ENCODE peak calls at places on chromosomes 2 and 18, in four cellular contexts. K, H, P and I are unnamed samples.

GRCh38 chr2:28089486-28089885 is 199.0 kb downstream of the BABAM2 start:
- DNase-seq in K (no peak), H (no peak), P (no peak), I (no peak)

GRCh38 chr18:67862069-67862468 is 345.5 kb upstream of the DSEL start:
- DNase-seq in K (peak; percentile 38), H (no peak), P (no peak), I (peak; percentile 55)

GRCh38 chr18:76394780-76395476 is 100.1 kb downstream of the ZNF516 start:
- DNase-seq in K (peak; percentile 76), H (no peak), P (no peak), I (peak; percentile 60)

GRCh38 chr2:3745901-3746300 is 42.5 kb downstream of the DCDC2C start:
- DNase-seq in K (no peak), H (no peak), P (no peak), I (no peak)

GRCh38 chr2:97716695-97717617 is 3.6 kb downstream of the ZAP70 start:
- DNase-seq in K (no peak), H (no peak), P (no peak), I (no peak)

GRCh38 chr2:159153063-159153462 is 133.4 kb downstream of the WDSUB1 start:
- DNase-seq in K (no peak), H (no peak), P (no peak), I (no peak)

GRCh38 chr2:142531375-142531774 is 346.1 kb upstream of the KYNU start:
- DNase-seq in K (no peak), H (no peak), P (peak; percentile 85), I (no peak)

GRCh38 chr18:11689972-11690570 is 1.0 kb downstream of the GNAL start:
- DNase-seq in K (peak; percentile 2), H (no peak), P (peak; percentile 12), I (no peak)

GRCh38 chr2:201827621-201828020 is 21.3 kb downstream of the CDK15 start:
- DNase-seq in K (peak; percentile 75), H (no peak), P (no peak), I (peak; percentile 32)

GRCh38 chr2:68225119-68225632 is 27.2 kb downstream of the PPP3R1 start:
- DNase-seq in K (peak; percentile 13), H (no peak), P (peak; percentile 44), I (peak; percentile 34)

GRCh38 chr18:31042391-31043181 is at the start of gene DSC3:
- DNase-seq in K (no peak), H (no peak), P (no peak), I (no peak)

GRCh38 chr2:208031608-208032019 is 6.3 kb upstream of the PLEKHM3 start:
- DNase-seq in K (peak; percentile 56), H (no peak), P (no peak), I (peak; percentile 23)

GRCh38 chr18:74215863-74216262 is 67.5 kb downstream of the TIMM21 start:
- DNase-seq in K (no peak), H (no peak), P (no peak), I (no peak)

GRCh38 chr2:150479075-150479915 is 8.2 kb downstream of the RND3 start:
- DNase-seq in K (peak; percentile 60), H (no peak), P (no peak), I (peak; percentile 69)

GRCh38 chr2:160582481-160583161 is 89.0 kb upstream of the RBMS1 start:
- DNase-seq in K (peak; percentile 75), H (no peak), P (peak; percentile 50), I (peak; percentile 93)

GRCh38 chr2:236715077-236715476 is 145.5 kb downstream of the ACKR3 start:
- DNase-seq in K (no peak), H (no peak), P (no peak), I (peak; percentile 21)

GRCh38 chr2:233532971-233533370 is 33.6 kb downstream of the USP40 start:
- DNase-seq in K (no peak), H (no peak), P (no peak), I (no peak)

GRCh38 chr2:176242211-176242610 is 27.0 kb upstream of the MTX2 start:
- DNase-seq in K (no peak), H (no peak), P (no peak), I (no peak)

GRCh38 chr2:112821682-112822081 is 14.9 kb downstream of the IL1B start:
- DNase-seq in K (no peak), H (no peak), P (no peak), I (no peak)

GRCh38 chr2:236180831-236181453 is 12.8 kb upstream of the GBX2 start:
- DNase-seq in K (peak; percentile 65), H (no peak), P (peak; percentile 84), I (peak; percentile 70)

GRCh38 chr2:15813481-15814266 is 126.7 kb upstream of the MYCN start:
- DNase-seq in K (no peak), H (no peak), P (no peak), I (no peak)

GRCh38 chr2:164213916-164214315 is 407.4 kb downstream of the GRB14 start:
- DNase-seq in K (no peak), H (no peak), P (no peak), I (no peak)

GRCh38 chr18:41966943-41967342 is 11.9 kb downstream of the PIK3C3 start:
- DNase-seq in K (no peak), H (no peak), P (no peak), I (no peak)

GRCh38 chr2:99617811-99618210 is 128.0 kb upstream of the REV1 start:
- DNase-seq in K (no peak), H (no peak), P (no peak), I (no peak)

GRCh38 chr2:187434342-187434785 is 13.7 kb downstream of the CALCRL start:
- DNase-seq in K (peak; percentile 34), H (no peak), P (no peak), I (peak; percentile 39)

GRCh38 chr2:20642026-20642971 is 8.6 kb downstream of the HS1BP3 start:
- DNase-seq in K (peak; percentile 57), H (peak; percentile 55), P (peak; percentile 40), I (peak; percentile 69)

GRCh38 chr2:111029135-111029927 is 91.4 kb upstream of the BCL2L11 start:
- DNase-seq in K (no peak), H (no peak), P (no peak), I (no peak)